ENCODE peak calls at places on chromosomes 5 and 9, in six cellular contexts. One of them, this sample, is unnamed.

GRCh38 chr9:133897675-133898074 is 94.4 kb downstream of the VAV2 start:
- DNase-seq in H1: no peak
- DNase-seq in K562: no peak
- DNase-seq in HepG2: no peak
- DNase-seq in GM12892: no peak
- DNase-seq in GM12878: no peak
- DNase-seq in this sample: no peak

GRCh38 chr5:131163315-131164119 is 1.5 kb downstream of the HINT1 start:
- DNase-seq in H1: no peak
- DNase-seq in K562: peak
- DNase-seq in HepG2: peak
- DNase-seq in GM12892: no peak
- DNase-seq in GM12878: no peak
- DNase-seq in this sample: no peak

GRCh38 chr9:81393985-81394811 is 295.1 kb downstream of the TLE1 start:
- DNase-seq in H1: no peak
- DNase-seq in K562: no peak
- DNase-seq in HepG2: no peak
- DNase-seq in GM12892: no peak
- DNase-seq in GM12878: no peak
- DNase-seq in this sample: no peak

GRCh38 chr9:129583308-129584038 is 37.4 kb downstream of the C9orf50 start:
- DNase-seq in H1: no peak
- DNase-seq in K562: no peak
- DNase-seq in HepG2: peak
- DNase-seq in GM12892: no peak
- DNase-seq in GM12878: no peak
- DNase-seq in this sample: no peak

GRCh38 chr9:130696996-130697395 is 3.4 kb downstream of the EXOSC2 start:
- DNase-seq in H1: no peak
- DNase-seq in K562: no peak
- DNase-seq in HepG2: no peak
- DNase-seq in GM12892: no peak
- DNase-seq in GM12878: no peak
- DNase-seq in this sample: no peak

GRCh38 chr9:88477300-88477751 is 57.7 kb upstream of the NXNL2 start:
- DNase-seq in H1: no peak
- DNase-seq in K562: no peak
- DNase-seq in HepG2: no peak
- DNase-seq in GM12892: no peak
- DNase-seq in GM12878: peak
- DNase-seq in this sample: no peak

GRCh38 chr5:124399426-124399961 is 346.9 kb downstream of the ZNF608 start:
- DNase-seq in H1: no peak
- DNase-seq in K562: no peak
- DNase-seq in HepG2: no peak
- DNase-seq in GM12892: no peak
- DNase-seq in GM12878: no peak
- DNase-seq in this sample: no peak

GRCh38 chr5:44860267-44860666 is 51.5 kb downstream of the MRPS30 start:
- DNase-seq in H1: no peak
- DNase-seq in K562: no peak
- DNase-seq in HepG2: no peak
- DNase-seq in GM12892: no peak
- DNase-seq in GM12878: no peak
- DNase-seq in this sample: no peak

GRCh38 chr9:80806675-80807074 is 882.7 kb downstream of the TLE1 start:
- DNase-seq in H1: no peak
- DNase-seq in K562: no peak
- DNase-seq in HepG2: no peak
- DNase-seq in GM12892: no peak
- DNase-seq in GM12878: no peak
- DNase-seq in this sample: no peak

GRCh38 chr5:180807654-180808414 is 5.2 kb upstream of the MGAT1 start:
- DNase-seq in H1: no peak
- DNase-seq in K562: no peak
- DNase-seq in HepG2: no peak
- DNase-seq in GM12892: no peak
- DNase-seq in GM12878: no peak
- DNase-seq in this sample: no peak

GRCh38 chr9:68872026-68872501 is 141.8 kb downstream of the PRKACG start:
- DNase-seq in H1: peak
- DNase-seq in K562: no peak
- DNase-seq in HepG2: no peak
- DNase-seq in GM12892: no peak
- DNase-seq in GM12878: no peak
- DNase-seq in this sample: no peak

GRCh38 chr5:31809037-31809910 is 170.3 kb downstream of the PDZD2 start:
- DNase-seq in H1: peak
- DNase-seq in K562: peak
- DNase-seq in HepG2: peak
- DNase-seq in GM12892: peak
- DNase-seq in GM12878: no peak
- DNase-seq in this sample: peak

GRCh38 chr5:170502692-170503091 is 1.1 kb upstream of the KCNIP1 start:
- DNase-seq in H1: no peak
- DNase-seq in K562: no peak
- DNase-seq in HepG2: no peak
- DNase-seq in GM12892: no peak
- DNase-seq in GM12878: no peak
- DNase-seq in this sample: no peak

GRCh38 chr5:170508036-170508435 is 4.2 kb downstream of the KCNIP1 start:
- DNase-seq in H1: no peak
- DNase-seq in K562: no peak
- DNase-seq in HepG2: no peak
- DNase-seq in GM12892: no peak
- DNase-seq in GM12878: no peak
- DNase-seq in this sample: no peak

GRCh38 chr5:170501931-170502330 is 1.9 kb upstream of the KCNIP1 start:
- DNase-seq in H1: no peak
- DNase-seq in K562: no peak
- DNase-seq in HepG2: no peak
- DNase-seq in GM12892: no peak
- DNase-seq in GM12878: no peak
- DNase-seq in this sample: no peak

GRCh38 chr5:170503970-170504525 is at the start of gene KCNIP1:
- DNase-seq in H1: peak
- DNase-seq in K562: no peak
- DNase-seq in HepG2: no peak
- DNase-seq in GM12892: no peak
- DNase-seq in GM12878: no peak
- DNase-seq in this sample: no peak

DNA sequence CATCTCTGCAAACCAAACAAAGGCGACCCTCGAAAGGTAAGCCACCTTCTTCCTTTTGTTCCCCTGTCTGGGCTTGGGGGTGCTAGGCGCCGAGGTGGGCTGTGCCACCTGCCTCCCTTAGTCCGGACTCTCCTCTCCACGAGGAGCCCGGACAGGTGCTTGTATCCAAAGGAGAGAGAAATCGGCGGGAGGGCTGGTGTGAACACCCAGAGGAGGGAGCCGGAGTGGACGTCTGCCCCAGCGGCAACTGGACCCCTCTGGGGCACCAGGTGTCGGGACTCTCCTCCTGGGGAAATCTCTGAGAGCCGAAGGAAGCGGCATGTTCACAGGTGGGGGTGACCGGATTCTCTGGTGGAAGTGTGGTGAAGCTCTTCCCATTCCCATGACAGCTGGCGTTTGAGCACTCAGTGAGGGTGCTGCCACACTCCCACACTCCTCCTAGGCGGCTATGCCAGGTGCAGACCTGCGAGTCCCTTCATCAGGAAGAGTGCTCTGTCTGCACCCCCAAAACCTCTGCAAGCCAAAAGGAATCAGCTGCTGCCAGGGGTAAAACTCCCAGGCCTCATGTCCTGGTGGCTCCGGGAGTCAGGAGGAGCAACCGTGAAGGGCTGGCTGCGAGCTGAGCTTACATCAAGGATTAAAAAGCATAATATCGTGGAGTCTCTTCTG is 912 bp downstream of the KCNIP1 start:
- DNase-seq in H1: no peak
- DNase-seq in K562: no peak
- DNase-seq in HepG2: no peak
- DNase-seq in GM12892: no peak
- DNase-seq in GM12878: no peak
- DNase-seq in this sample: no peak
- TF ChIP-seq TAF1 in H1: no peak
- TF ChIP-seq TAF1 in K562: no peak
- TF ChIP-seq TAF1 in HepG2: no peak
- TF ChIP-seq TAF1 in GM12892: no peak
- TF ChIP-seq TAF1 in GM12878: no peak
- TF ChIP-seq TAF1 in this sample: no peak

DNA sequence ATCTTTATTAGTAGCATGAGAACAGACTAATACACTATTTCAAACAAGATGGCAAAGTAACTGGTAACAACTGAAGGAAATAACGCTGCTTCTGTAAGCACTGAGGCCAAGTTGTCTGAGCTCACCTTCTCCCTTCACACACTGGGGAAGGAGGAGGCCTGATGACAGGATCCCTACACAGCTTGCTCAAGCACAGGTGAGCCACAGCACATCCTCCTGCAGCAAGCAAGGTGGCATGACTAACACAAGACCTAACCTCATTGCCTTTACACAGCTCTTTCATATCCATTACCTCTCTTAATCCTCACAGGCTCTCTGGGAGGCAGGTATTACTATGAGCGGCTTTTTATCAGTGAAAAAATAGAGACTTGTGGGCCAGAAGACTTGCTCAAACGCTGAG is 83.3 kb downstream of the ARL15 start:
- DNase-seq in H1: no peak
- DNase-seq in K562: no peak
- DNase-seq in HepG2: no peak
- DNase-seq in GM12892: no peak
- DNase-seq in GM12878: no peak
- DNase-seq in this sample: no peak
- TF ChIP-seq POLR2A in H1: no peak
- TF ChIP-seq POLR2A in K562: no peak
- TF ChIP-seq POLR2A in HepG2: no peak
- TF ChIP-seq POLR2A in GM12892: no peak
- TF ChIP-seq POLR2A in GM12878: no peak
- TF ChIP-seq POLR2A in this sample: no peak

GRCh38 chr9:121557581-121558422 is 58.2 kb upstream of the GGTA1 start:
- DNase-seq in H1: no peak
- DNase-seq in K562: peak
- DNase-seq in HepG2: no peak
- DNase-seq in GM12892: no peak
- DNase-seq in GM12878: peak
- DNase-seq in this sample: peak

GRCh38 chr9:121559183-121559582 is 59.5 kb upstream of the GGTA1 start:
- DNase-seq in H1: no peak
- DNase-seq in K562: no peak
- DNase-seq in HepG2: no peak
- DNase-seq in GM12892: no peak
- DNase-seq in GM12878: peak
- DNase-seq in this sample: no peak

GRCh38 chr9:121556082-121556481 is 56.4 kb upstream of the GGTA1 start:
- DNase-seq in H1: no peak
- DNase-seq in K562: no peak
- DNase-seq in HepG2: no peak
- DNase-seq in GM12892: no peak
- DNase-seq in GM12878: no peak
- DNase-seq in this sample: no peak

GRCh38 chr9:121558423-121558950 is 58.8 kb upstream of the GGTA1 start:
- DNase-seq in H1: no peak
- DNase-seq in K562: no peak
- DNase-seq in HepG2: no peak
- DNase-seq in GM12892: no peak
- DNase-seq in GM12878: no peak
- DNase-seq in this sample: no peak

GRCh38 chr9:121556580-121556979 is 56.9 kb upstream of the GGTA1 start:
- DNase-seq in H1: no peak
- DNase-seq in K562: no peak
- DNase-seq in HepG2: no peak
- DNase-seq in GM12892: no peak
- DNase-seq in GM12878: no peak
- DNase-seq in this sample: no peak
- TF ChIP-seq POLR2AphosphoS5 in H1: no peak
- TF ChIP-seq POLR2AphosphoS5 in K562: no peak
- TF ChIP-seq POLR2AphosphoS5 in HepG2: no peak
- TF ChIP-seq POLR2AphosphoS5 in GM12892: no peak
- TF ChIP-seq POLR2AphosphoS5 in GM12878: no peak
- TF ChIP-seq POLR2AphosphoS5 in this sample: no peak

GRCh38 chr5:67152400-67152799 is 44.2 kb downstream of the CD180 start:
- DNase-seq in H1: no peak
- DNase-seq in K562: no peak
- DNase-seq in HepG2: no peak
- DNase-seq in GM12892: no peak
- DNase-seq in GM12878: no peak
- DNase-seq in this sample: no peak

GRCh38 chr5:67160985-67161384 is 35.6 kb downstream of the CD180 start:
- DNase-seq in H1: no peak
- DNase-seq in K562: no peak
- DNase-seq in HepG2: no peak
- DNase-seq in GM12892: no peak
- DNase-seq in GM12878: no peak
- DNase-seq in this sample: no peak

GRCh38 chr5:67153292-67153691 is 43.3 kb downstream of the CD180 start:
- DNase-seq in H1: no peak
- DNase-seq in K562: no peak
- DNase-seq in HepG2: peak
- DNase-seq in GM12892: no peak
- DNase-seq in GM12878: no peak
- DNase-seq in this sample: no peak

GRCh38 chr5:67154518-67155206 is 41.9 kb downstream of the CD180 start:
- DNase-seq in H1: no peak
- DNase-seq in K562: no peak
- DNase-seq in HepG2: no peak
- DNase-seq in GM12892: no peak
- DNase-seq in GM12878: no peak
- DNase-seq in this sample: no peak

DNA sequence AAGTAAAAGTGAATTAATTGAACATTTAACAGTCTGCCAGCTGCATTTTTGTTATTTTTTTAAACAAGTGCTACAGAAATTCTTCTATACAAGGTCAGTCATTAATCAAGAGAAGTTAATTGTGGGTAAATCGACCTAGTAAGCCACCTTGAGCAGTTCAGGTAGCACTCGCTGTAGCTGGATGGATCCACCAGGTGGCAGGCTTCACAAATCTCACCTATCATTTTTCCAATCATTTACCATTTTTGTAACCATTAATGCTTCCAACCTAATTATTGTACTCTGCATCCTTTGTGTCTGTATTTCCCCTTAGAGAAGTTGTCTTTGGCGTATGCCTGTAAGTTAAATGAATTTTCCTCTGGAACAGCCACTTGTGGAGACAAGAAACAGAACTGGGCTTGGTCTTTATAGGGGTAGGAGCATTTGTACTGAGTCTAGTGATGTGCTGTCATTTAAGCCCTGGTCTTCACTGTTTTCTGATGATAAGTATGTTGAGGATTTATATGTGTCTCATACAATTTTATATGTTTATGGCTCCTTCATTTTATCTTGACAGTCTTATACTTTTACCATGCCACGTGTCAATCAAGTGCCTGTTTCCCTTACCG is 39.5 kb downstream of the CD180 start:
- DNase-seq in H1: no peak
- DNase-seq in K562: peak
- DNase-seq in HepG2: peak
- DNase-seq in GM12892: no peak
- DNase-seq in GM12878: no peak
- DNase-seq in this sample: peak
- TF ChIP-seq TAF1 in H1: no peak
- TF ChIP-seq TAF1 in K562: no peak
- TF ChIP-seq TAF1 in HepG2: no peak
- TF ChIP-seq TAF1 in GM12892: no peak
- TF ChIP-seq TAF1 in GM12878: no peak
- TF ChIP-seq TAF1 in this sample: no peak

This sample was measured in GM12891.